ENCODE peak calls at places on chromosomes 6 and 20, in seven cellular contexts. One of them, this sample, is unnamed.

GRCh38 chr6:87572031-87572430 is 17.8 kb downstream of the RARS2 start:
- DNase-seq in H1: no peak
- DNase-seq in HCT116: no peak
- DNase-seq in SK-N-SH: no peak
- DNase-seq in GM12878: no peak
- DNase-seq in K562: no peak
- DNase-seq in HepG2: no peak
- DNase-seq in this sample: peak; percentile 25

GRCh38 chr20:53556267-53556897 is 37.3 kb downstream of the ZNF217 start:
- DNase-seq in H1: no peak
- DNase-seq in HCT116: no peak
- DNase-seq in SK-N-SH: no peak
- DNase-seq in GM12878: no peak
- DNase-seq in K562: no peak
- DNase-seq in HepG2: no peak
- DNase-seq in this sample: no peak

GRCh38 chr6:22251331-22251730 is 45.5 kb downstream of the PRL start:
- DNase-seq in H1: no peak
- DNase-seq in HCT116: no peak
- DNase-seq in SK-N-SH: no peak
- DNase-seq in GM12878: no peak
- DNase-seq in K562: no peak
- DNase-seq in HepG2: no peak
- DNase-seq in this sample: peak; percentile 18

GRCh38 chr20:48186447-48186846 is 401.2 kb upstream of the SULF2 start:
- DNase-seq in H1: no peak
- DNase-seq in HCT116: no peak
- DNase-seq in SK-N-SH: no peak
- DNase-seq in GM12878: no peak
- DNase-seq in K562: no peak
- DNase-seq in HepG2: no peak
- DNase-seq in this sample: no peak

GRCh38 chr6:44662461-44663121 is 275.1 kb downstream of the CDC5L start:
- DNase-seq in H1: peak; percentile 64
- DNase-seq in HCT116: no peak
- DNase-seq in SK-N-SH: no peak
- DNase-seq in GM12878: no peak
- DNase-seq in K562: no peak
- DNase-seq in HepG2: peak; percentile 15
- DNase-seq in this sample: no peak

GRCh38 chr6:12995419-12995818 is 278.9 kb downstream of the PHACTR1 start:
- DNase-seq in H1: no peak
- DNase-seq in HCT116: no peak
- DNase-seq in SK-N-SH: no peak
- DNase-seq in GM12878: no peak
- DNase-seq in K562: no peak
- DNase-seq in HepG2: no peak
- DNase-seq in this sample: no peak

GRCh38 chr6:37777272-37777736 is 42.2 kb upstream of the ZFAND3 start:
- DNase-seq in H1: peak; percentile 53
- DNase-seq in HCT116: no peak
- DNase-seq in SK-N-SH: no peak
- DNase-seq in GM12878: peak; percentile 55
- DNase-seq in K562: no peak
- DNase-seq in HepG2: no peak
- DNase-seq in this sample: no peak

GRCh38 chr6:82867946-82868345 is 197.7 kb downstream of the UBE3D start:
- DNase-seq in H1: no peak
- DNase-seq in HCT116: no peak
- DNase-seq in SK-N-SH: no peak
- DNase-seq in GM12878: no peak
- DNase-seq in K562: no peak
- DNase-seq in HepG2: no peak
- DNase-seq in this sample: no peak

GRCh38 chr20:2254333-2254732 is 41.5 kb upstream of the TGM3 start:
- DNase-seq in H1: no peak
- DNase-seq in HCT116: no peak
- DNase-seq in SK-N-SH: no peak
- DNase-seq in GM12878: no peak
- DNase-seq in K562: no peak
- DNase-seq in HepG2: no peak
- DNase-seq in this sample: no peak

GRCh38 chr6:111683749-111684267 is 78.1 kb upstream of the TRAF3IP2 start:
- DNase-seq in H1: no peak
- DNase-seq in HCT116: no peak
- DNase-seq in SK-N-SH: no peak
- DNase-seq in GM12878: no peak
- DNase-seq in K562: no peak
- DNase-seq in HepG2: no peak
- DNase-seq in this sample: peak; percentile 91

GRCh38 chr20:42941629-42942028 is 248.1 kb downstream of the PTPRT start:
- DNase-seq in H1: no peak
- DNase-seq in HCT116: no peak
- DNase-seq in SK-N-SH: no peak
- DNase-seq in GM12878: no peak
- DNase-seq in K562: no peak
- DNase-seq in HepG2: no peak
- DNase-seq in this sample: no peak

GRCh38 chr6:126764696-126765095 is 353.8 kb upstream of the RSPO3 start:
- DNase-seq in H1: no peak
- DNase-seq in HCT116: no peak
- DNase-seq in SK-N-SH: no peak
- DNase-seq in GM12878: no peak
- DNase-seq in K562: no peak
- DNase-seq in HepG2: no peak
- DNase-seq in this sample: no peak

GRCh38 chr6:101083533-101084172 is 202.5 kb upstream of the ASCC3 start:
- DNase-seq in H1: no peak
- DNase-seq in HCT116: no peak
- DNase-seq in SK-N-SH: no peak
- DNase-seq in GM12878: no peak
- DNase-seq in K562: no peak
- DNase-seq in HepG2: peak; percentile 9
- DNase-seq in this sample: no peak

GRCh38 chr20:63357921-63358905 is 2.9 kb downstream of the CHRNA4 start:
- DNase-seq in H1: no peak
- DNase-seq in HCT116: no peak
- DNase-seq in SK-N-SH: no peak
- DNase-seq in GM12878: no peak
- DNase-seq in K562: no peak
- DNase-seq in HepG2: no peak
- DNase-seq in this sample: no peak

GRCh38 chr6:41155132-41155805 is 1.1 kb upstream of the TREML1 start:
- DNase-seq in H1: no peak
- DNase-seq in HCT116: no peak
- DNase-seq in SK-N-SH: no peak
- DNase-seq in GM12878: no peak
- DNase-seq in K562: no peak
- DNase-seq in HepG2: peak; percentile 86
- DNase-seq in this sample: no peak

GRCh38 chr6:105771313-105771970 is 314.7 kb upstream of the PRDM1 start:
- DNase-seq in H1: no peak
- DNase-seq in HCT116: no peak
- DNase-seq in SK-N-SH: no peak
- DNase-seq in GM12878: no peak
- DNase-seq in K562: no peak
- DNase-seq in HepG2: no peak
- DNase-seq in this sample: no peak

GRCh38 chr20:23566199-23566932 is 1.9 kb downstream of the CST9L start:
- DNase-seq in H1: no peak
- DNase-seq in HCT116: no peak
- DNase-seq in SK-N-SH: no peak
- DNase-seq in GM12878: no peak
- DNase-seq in K562: no peak
- DNase-seq in HepG2: no peak
- DNase-seq in this sample: no peak

DNA sequence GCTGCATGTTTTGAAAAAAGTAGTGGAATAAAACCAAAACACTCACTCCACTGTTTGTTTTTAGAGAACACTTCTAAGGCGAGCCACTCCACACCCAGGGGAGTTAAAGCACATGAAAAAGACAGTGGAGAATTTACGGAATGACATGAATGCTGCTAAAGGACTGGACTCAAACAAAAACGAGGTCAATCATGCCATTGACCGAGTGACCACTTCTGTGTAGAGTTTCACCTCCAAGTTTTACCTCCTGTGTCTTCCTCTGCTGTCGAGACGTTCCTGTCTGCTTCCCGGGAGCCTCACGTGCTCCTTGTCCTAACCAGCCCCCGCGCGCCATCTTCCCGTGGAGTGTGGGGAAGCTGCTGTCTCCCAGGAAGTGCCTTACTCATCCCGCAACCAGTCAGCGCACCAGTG is 127.8 kb downstream of the LRRC1 start:
- DNase-seq in H1: no peak
- DNase-seq in HCT116: no peak
- DNase-seq in SK-N-SH: no peak
- DNase-seq in GM12878: no peak
- DNase-seq in K562: no peak
- DNase-seq in HepG2: peak; percentile 20
- DNase-seq in this sample: no peak
- TF ChIP-seq MAX in H1: peak; percentile 46
- TF ChIP-seq MAX in HCT116: no peak
- TF ChIP-seq MAX in SK-N-SH: no peak
- TF ChIP-seq MAX in GM12878: no peak
- TF ChIP-seq MAX in K562: no peak
- TF ChIP-seq MAX in HepG2: no peak
- TF ChIP-seq MAX in this sample: no peak

DNA sequence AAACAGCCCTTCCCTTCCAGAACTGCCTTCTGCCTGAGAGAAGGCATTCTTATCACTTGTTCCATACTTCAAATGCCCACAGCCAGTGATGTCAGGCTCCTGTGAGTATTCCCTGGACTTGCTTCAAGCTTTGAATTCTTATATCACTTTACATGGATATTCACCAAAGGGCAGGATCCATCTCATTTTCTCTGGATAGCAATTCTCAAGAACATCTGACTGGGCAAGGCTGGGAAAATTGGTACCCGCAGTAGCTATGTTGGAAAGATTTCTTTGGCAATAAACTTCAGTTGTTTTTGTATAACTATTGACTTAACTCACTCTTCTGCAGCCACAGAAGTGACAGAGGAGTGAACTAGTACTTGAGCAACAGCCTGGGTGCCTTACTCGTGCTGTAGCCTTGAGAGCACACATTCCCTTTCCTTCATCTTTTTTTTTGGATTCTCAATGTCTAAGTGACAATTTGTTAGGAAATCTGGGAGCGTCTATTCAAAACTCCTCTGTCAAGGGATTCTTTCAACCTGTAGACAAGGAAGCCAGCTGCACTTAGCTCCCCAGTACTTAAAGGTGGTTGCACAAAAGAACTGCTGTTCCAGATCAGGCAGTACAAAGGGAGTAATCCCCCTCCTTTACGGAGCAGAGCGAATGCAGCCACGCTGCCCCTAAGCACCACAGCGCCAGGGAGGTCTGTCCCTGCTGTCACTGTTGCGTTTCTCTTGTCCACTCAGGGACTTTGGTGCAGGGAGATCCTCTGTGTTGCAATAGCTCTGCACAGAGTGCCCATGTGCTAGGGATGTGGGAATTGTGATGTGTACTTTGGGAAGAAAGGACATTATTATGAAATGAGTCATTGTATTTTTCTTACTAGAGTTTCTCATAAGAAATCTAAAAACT is 69.6 kb downstream of the JAG1 start:
- DNase-seq in H1: no peak
- DNase-seq in HCT116: peak; percentile 32
- DNase-seq in SK-N-SH: no peak
- DNase-seq in GM12878: no peak
- DNase-seq in K562: no peak
- DNase-seq in HepG2: peak; percentile 99
- DNase-seq in this sample: peak; percentile 89
- H3K9ac ChIP-seq in H1: no peak overlapping the region
- H3K9ac ChIP-seq in HCT116: no peak overlapping the region
- H3K9ac ChIP-seq in SK-N-SH: peak overlapping the region; percentile 48
- H3K9ac ChIP-seq in GM12878: no peak overlapping the region
- H3K9ac ChIP-seq in K562: no peak overlapping the region
- H3K9ac ChIP-seq in HepG2: peak overlapping the region; percentile 66
- H3K9ac ChIP-seq in this sample: no peak overlapping the region

GRCh38 chr20:12410783-12411182 is 493.1 kb downstream of the BTBD3 start:
- DNase-seq in H1: no peak
- DNase-seq in HCT116: no peak
- DNase-seq in SK-N-SH: no peak
- DNase-seq in GM12878: no peak
- DNase-seq in K562: no peak
- DNase-seq in HepG2: no peak
- DNase-seq in this sample: no peak

GRCh38 chr20:12409501-12409900 is 491.8 kb downstream of the BTBD3 start:
- DNase-seq in H1: no peak
- DNase-seq in HCT116: no peak
- DNase-seq in SK-N-SH: no peak
- DNase-seq in GM12878: no peak
- DNase-seq in K562: no peak
- DNase-seq in HepG2: no peak
- DNase-seq in this sample: no peak

GRCh38 chr20:12411246-12411940 is 493.7 kb downstream of the BTBD3 start:
- DNase-seq in H1: no peak
- DNase-seq in HCT116: no peak
- DNase-seq in SK-N-SH: no peak
- DNase-seq in GM12878: no peak
- DNase-seq in K562: no peak
- DNase-seq in HepG2: no peak
- DNase-seq in this sample: no peak

GRCh38 chr20:12414446-12415274 is 497.0 kb downstream of the BTBD3 start:
- DNase-seq in H1: no peak
- DNase-seq in HCT116: no peak
- DNase-seq in SK-N-SH: peak; percentile 20
- DNase-seq in GM12878: no peak
- DNase-seq in K562: no peak
- DNase-seq in HepG2: no peak
- DNase-seq in this sample: no peak
- TF ChIP-seq MAX in H1: no peak
- TF ChIP-seq MAX in HCT116: no peak
- TF ChIP-seq MAX in SK-N-SH: no peak
- TF ChIP-seq MAX in GM12878: no peak
- TF ChIP-seq MAX in K562: no peak
- TF ChIP-seq MAX in HepG2: no peak
- TF ChIP-seq MAX in this sample: no peak

DNA sequence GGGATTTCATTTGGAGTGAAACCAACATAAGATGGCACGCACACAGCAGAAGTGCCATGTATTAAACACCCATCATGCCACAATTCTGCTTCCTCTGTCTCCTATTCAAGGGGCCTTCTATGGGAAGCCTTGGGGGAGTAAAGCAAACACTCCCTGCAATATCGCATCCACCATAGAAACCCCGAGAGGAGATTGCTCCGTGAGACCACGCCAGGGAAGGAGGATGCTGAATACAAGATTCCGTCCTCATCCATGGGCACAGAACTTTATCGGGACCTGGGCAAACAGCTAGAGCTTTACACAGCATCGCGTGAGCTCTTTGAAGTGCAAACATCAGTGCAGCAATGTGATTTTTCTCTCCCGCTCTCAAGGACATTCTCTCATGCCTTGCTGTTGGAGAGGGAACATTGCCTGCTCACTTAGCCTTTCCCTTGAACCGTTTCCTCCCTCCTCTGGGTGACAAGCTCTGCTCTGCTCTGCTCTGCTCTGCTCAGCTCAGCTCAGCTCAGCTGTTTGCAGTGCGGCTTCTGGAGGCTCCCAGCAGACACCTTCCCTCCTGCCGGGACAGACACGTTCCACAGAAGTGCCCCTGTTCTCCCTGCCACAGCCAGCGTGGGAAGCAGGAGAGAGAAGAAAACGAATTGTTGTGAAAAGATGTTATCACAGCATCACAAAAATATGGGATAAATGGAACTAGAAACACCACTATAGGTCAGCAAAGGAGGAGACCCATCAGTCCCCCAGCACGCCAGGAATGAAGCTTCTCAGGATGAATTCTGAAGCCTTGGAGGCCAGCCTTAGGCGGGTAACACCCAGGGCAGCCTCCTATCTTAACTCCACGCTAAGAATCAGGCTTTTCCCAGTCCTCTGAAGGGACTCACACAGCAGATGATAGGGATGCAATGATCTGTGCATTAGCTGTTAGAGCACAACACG is 48.2 kb downstream of the RNASET2 start:
- DNase-seq in H1: no peak
- DNase-seq in HCT116: no peak
- DNase-seq in SK-N-SH: no peak
- DNase-seq in GM12878: no peak
- DNase-seq in K562: no peak
- DNase-seq in HepG2: peak; percentile 27
- DNase-seq in this sample: no peak
- H3K9ac ChIP-seq in H1: no peak overlapping the region
- H3K9ac ChIP-seq in HCT116: no peak overlapping the region
- H3K9ac ChIP-seq in SK-N-SH: no peak overlapping the region
- H3K9ac ChIP-seq in GM12878: no peak overlapping the region
- H3K9ac ChIP-seq in K562: no peak overlapping the region
- H3K9ac ChIP-seq in HepG2: no peak overlapping the region
- H3K9ac ChIP-seq in this sample: no peak overlapping the region

This sample was measured in endothelial cell of umbilical vein.